ENCODE peak calls at places on chromosome 7, in ten cellular contexts. G is M059J; V is kidney; B is activated CD4-positive, alpha-beta T cell treated with anti-CD3 and anti-CD28 coated beads, Interleukin-2, amount 50 U/mL, for 24 hours; J is fibroblast of the aortic adventitia; T is stimulated activated CD8-positive, alpha-beta memory T cell treated with anti-CD3 and anti-CD28 coated beads, Interleukin-15, amount 100 ng/mL, for 4 hours; N is CD8-positive, alpha-beta T cell; U is CD8-positive, alpha-beta memory T cell; D is aorta; H is foreskin fibroblast. Z is an unnamed sample.

GRCh38 chr7:98165827-98166667 is 45.2 kb upstream of the BHLHA15 start:
- DNase-seq in T (no peak), N (peak), G (peak), H (peak), B (no peak), V (no peak), D (peak), J (peak), U (peak), Z (peak)

GRCh38 chr7:66283003-66283920 is 78.1 kb downstream of the TPST1 start:
- DNase-seq in B (no peak), J (peak), D (no peak), V (no peak), N (no peak), U (no peak), G (peak), T (no peak), H (peak), Z (no peak)

GRCh38 chr7:42174391-42174848 is 62.6 kb downstream of the GLI3 start:
- DNase-seq in G (no peak), B (no peak), T (no peak), H (peak), U (no peak), J (no peak), D (no peak), N (no peak), V (no peak), Z (no peak)

GRCh38 chr7:105493928-105494325 is 28.1 kb downstream of the PUS7 start:
- DNase-seq in J (peak), D (peak), V (no peak), N (no peak), U (no peak), G (peak), T (no peak), H (no peak), B (no peak), Z (no peak)

GRCh38 chr7:116211006-116211912 is 920 bp downstream of the TES start:
- DNase-seq in V (peak), N (peak), D (peak), U (peak), H (peak), G (peak), J (peak), T (peak), B (peak), Z (peak)

GRCh38 chr7:154953006-154953684 is 49.8 kb downstream of the PAXIP1 start:
- DNase-seq in D (peak), N (peak), T (peak), J (peak), G (peak), B (peak), V (no peak), H (peak), U (peak), Z (peak)

GRCh38 chr7:148975896-148976295 is 52.4 kb downstream of the PDIA4 start:
- DNase-seq in J (no peak), N (no peak), G (no peak), D (no peak), U (no peak), B (no peak), H (no peak), T (no peak), V (no peak), Z (peak)

GRCh38 chr7:54796853-54797252 is 37.8 kb upstream of the SEC61G start:
- DNase-seq in V (no peak), N (no peak), J (no peak), T (no peak), G (no peak), D (no peak), U (no peak), B (no peak), H (no peak), Z (no peak)

GRCh38 chr7:41156268-41156667 is 546.6 kb downstream of the INHBA start:
- DNase-seq in N (no peak), V (no peak), T (no peak), J (no peak), B (no peak), D (no peak), U (no peak), H (no peak), G (peak), Z (no peak)

GRCh38 chr7:42915356-42915755 is 3.5 kb upstream of the C7orf25 start:
- DNase-seq in G (peak), U (no peak), H (peak), B (no peak), D (no peak), J (peak), N (no peak), V (no peak), T (no peak), Z (no peak)

GRCh38 chr7:120402801-120403200 is 129.8 kb downstream of the KCND2 start:
- DNase-seq in B (no peak), D (no peak), H (no peak), U (no peak), N (no peak), V (no peak), T (no peak), J (peak), G (no peak), Z (no peak)

GRCh38 chr7:24549961-24550360 is 23.3 kb upstream of the PALS2 start:
- DNase-seq in B (no peak), G (no peak), T (no peak), U (no peak), V (no peak), N (no peak), H (no peak), J (no peak), D (no peak), Z (no peak)

Z was measured in spleen.